ENCODE peak calls at places on chromosomes 11 and 22, in six cellular contexts. Z is kidney, Y is mesenchymal stem cell, R is colonic mucosa, N is adrenal gland, P is prostate gland. W is an unnamed sample.

GRCh38 chr11:113579292-113579940 is 104.2 kb upstream of the DRD2 start:
- DNase-seq in Z (no peak), Y (no peak), R (no peak), N (no peak), P (no peak), W (no peak)

GRCh38 chr11:1198766-1199688 is 23.8 kb upstream of the MUC5B start:
- DNase-seq in Z (peak), Y (no peak), R (no peak), N (peak), P (no peak), W (no peak)

GRCh38 chr22:45612451-45612901 is 59.2 kb upstream of the ATXN10 start:
- DNase-seq in Z (peak), Y (no peak), R (no peak), N (peak), P (peak), W (peak)

GRCh38 chr11:26228778-26229177 is 103.2 kb upstream of the ANO3 start:
- DNase-seq in Z (no peak), Y (peak), R (no peak), N (no peak), P (no peak), W (no peak)

GRCh38 chr22:48186121-48186790 is 1423.8 kb downstream of the TBC1D22A start:
- DNase-seq in Z (no peak), Y (no peak), R (no peak), N (no peak), P (no peak), W (no peak)

GRCh38 chr11:60933416-60933815 is 9.2 kb downstream of the TMEM132A start:
- DNase-seq in Z (no peak), Y (no peak), R (no peak), N (no peak), P (no peak), W (no peak)

GRCh38 chr22:45969801-45970464 is 7.0 kb downstream of the WNT7B start:
- DNase-seq in Z (no peak), Y (no peak), R (no peak), N (no peak), P (no peak), W (no peak)

GRCh38 chr11:46899501-46900025 is 18.8 kb downstream of the LRP4 start:
- DNase-seq in Z (no peak), Y (no peak), R (no peak), N (no peak), P (no peak), W (no peak)

GRCh38 chr11:19435306-19435989 is 194.7 kb upstream of the E2F8 start:
- DNase-seq in Z (no peak), Y (no peak), R (no peak), N (no peak), P (no peak), W (no peak)

GRCh38 chr22:35140879-35141745 is 75.2 kb downstream of the ISX start:
- DNase-seq in Z (no peak), Y (no peak), R (peak), N (no peak), P (no peak), W (no peak)

GRCh38 chr22:26851125-26851524 is 193.7 kb downstream of the MIAT start:
- DNase-seq in Z (no peak), Y (no peak), R (no peak), N (no peak), P (no peak), W (peak)

GRCh38 chr22:49717322-49717919 is 110.3 kb downstream of the BRD1 start:
- DNase-seq in Z (no peak), Y (no peak), R (no peak), N (no peak), P (no peak), W (no peak)

GRCh38 chr11:122633219-122633829 is 22.2 kb upstream of the UBASH3B start:
- DNase-seq in Z (no peak), Y (peak), R (no peak), N (peak), P (no peak), W (no peak)

GRCh38 chr11:130612291-130612802 is 163.9 kb downstream of the ADAMTS15 start:
- DNase-seq in Z (no peak), Y (peak), R (no peak), N (no peak), P (no peak), W (no peak)

GRCh38 chr22:32997295-32997694 is 60.9 kb downstream of the SYN3 start:
- DNase-seq in Z (no peak), Y (no peak), R (no peak), N (no peak), P (no peak), W (peak)

GRCh38 chr11:32034680-32035079 is 56.2 kb upstream of the RCN1 start:
- DNase-seq in Z (no peak), Y (no peak), R (no peak), N (no peak), P (no peak), W (no peak)

GRCh38 chr22:43992331-43992821 is 31.7 kb upstream of the PARVB start:
- DNase-seq in Z (no peak), Y (no peak), R (no peak), N (no peak), P (no peak), W (no peak)

GRCh38 chr11:108927791-108928545 is 263.1 kb downstream of the DDX10 start:
- DNase-seq in Z (no peak), Y (no peak), R (no peak), N (no peak), P (no peak), W (no peak)

GRCh38 chr11:6825333-6825744 is 20.1 kb upstream of the OR10A5 start:
- DNase-seq in Z (no peak), Y (no peak), R (no peak), N (no peak), P (no peak), W (no peak)

GRCh38 chr22:38638734-38639133 is 17.5 kb downstream of the FAM227A start:
- DNase-seq in Z (no peak), Y (peak), R (no peak), N (no peak), P (no peak), W (no peak)

GRCh38 chr11:60957188-60957587 is 5.2 kb upstream of the SLC15A3 start:
- DNase-seq in Z (no peak), Y (no peak), R (no peak), N (no peak), P (no peak), W (no peak)

GRCh38 chr11:75815345-75815983 is 454 bp downstream of the UVRAG start:
- DNase-seq in Z (peak), Y (peak), R (peak), N (peak), P (no peak), W (no peak)

GRCh38 chr11:59802639-59803176 is 7.9 kb downstream of the MRPL16 start:
- DNase-seq in Z (no peak), Y (peak), R (peak), N (peak), P (peak), W (no peak)

GRCh38 chr11:65305501-65306268 is 9.0 kb upstream of the CDC42EP2 start:
- DNase-seq in Z (no peak), Y (peak), R (peak), N (no peak), P (peak), W (no peak)

GRCh38 chr11:26344647-26345046 is 12.7 kb downstream of the ANO3 start:
- DNase-seq in Z (no peak), Y (peak), R (no peak), N (no peak), P (no peak), W (no peak)

GRCh38 chr11:134741453-134742227 is 329.6 kb upstream of the B3GAT1 start:
- DNase-seq in Z (no peak), Y (peak), R (no peak), N (no peak), P (no peak), W (no peak)

DNA sequence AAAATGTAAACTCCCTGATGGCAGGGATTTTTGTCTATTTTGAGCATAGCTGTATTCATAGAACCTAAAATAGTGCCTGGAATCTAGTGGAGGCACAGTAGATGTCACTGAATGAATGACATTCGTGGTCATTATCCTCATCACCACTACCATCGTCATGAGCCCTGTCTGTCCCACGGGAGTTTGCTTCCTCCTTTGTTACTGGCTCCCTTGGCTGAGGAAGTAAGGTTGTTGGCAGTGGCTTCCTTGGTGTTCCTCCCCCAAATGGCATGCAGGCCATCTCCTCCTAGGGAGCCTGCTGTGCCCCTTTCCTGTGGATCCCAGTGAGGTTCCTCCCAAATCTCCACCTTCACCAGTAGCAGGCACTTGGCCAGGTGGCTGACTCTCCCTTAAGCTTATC is 183.0 kb downstream of the CEP164 start:
- DNase-seq in Z (no peak), Y (no peak), R (no peak), N (no peak), P (no peak), W (no peak)
- H3K27ac ChIP-seq in Z (no peak), Y (no peak), R (no peak), N (no peak), P (no peak), W (no peak)

GRCh38 chr11:72293910-72294533 is 50.0 kb upstream of the PHOX2A start:
- DNase-seq in Z (no peak), Y (no peak), R (no peak), N (no peak), P (no peak), W (no peak)

GRCh38 chr11:72293391-72293790 is 49.4 kb upstream of the PHOX2A start:
- DNase-seq in Z (no peak), Y (no peak), R (no peak), N (no peak), P (no peak), W (no peak)

GRCh38 chr11:72294566-72295395 is 50.8 kb upstream of the PHOX2A start:
- DNase-seq in Z (no peak), Y (no peak), R (no peak), N (no peak), P (no peak), W (no peak)

GRCh38 chr11:72297828-72298227 is 53.9 kb upstream of the PHOX2A start:
- DNase-seq in Z (no peak), Y (no peak), R (no peak), N (no peak), P (no peak), W (no peak)

GRCh38 chr11:72295471-72295870 is 51.5 kb upstream of the PHOX2A start:
- DNase-seq in Z (no peak), Y (no peak), R (no peak), N (no peak), P (no peak), W (no peak)
- H3K27ac ChIP-seq in Z (no peak), Y (no peak), R (no peak), N (no peak), P (no peak), W (no peak)

DNA sequence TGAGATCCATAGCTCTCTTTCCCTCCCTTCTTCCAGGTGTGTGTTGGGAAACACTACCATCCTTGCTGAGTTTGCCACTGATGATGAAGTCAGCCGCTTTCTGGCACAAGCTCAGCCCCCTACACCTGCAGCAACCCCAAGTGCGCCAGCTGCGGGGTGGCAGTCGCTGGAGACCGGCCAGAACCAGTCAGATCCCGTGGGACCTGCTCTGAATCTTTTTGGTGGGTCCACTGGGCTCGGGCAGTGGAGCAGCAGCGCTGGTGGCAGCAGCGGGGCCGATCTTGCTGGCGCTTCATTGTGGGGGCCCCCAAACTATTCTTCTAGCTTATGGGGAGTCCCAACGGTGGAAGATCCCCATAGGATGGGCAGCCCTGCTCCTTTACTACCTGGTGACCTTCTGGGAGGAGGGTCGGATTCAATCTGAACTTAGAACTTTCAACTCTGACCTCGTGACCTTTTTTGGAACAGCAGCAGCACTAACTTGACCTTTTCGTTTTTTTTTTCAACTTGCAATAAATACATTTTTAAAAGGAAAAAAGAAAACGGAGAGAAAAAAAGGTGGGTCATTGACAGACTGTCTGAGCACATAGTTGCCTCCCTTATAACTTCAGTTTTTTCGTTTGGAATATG is 23.4 kb upstream of the ADSL start:
- DNase-seq in Z (no peak), Y (no peak), R (no peak), N (no peak), P (no peak), W (no peak)
- H3K27ac ChIP-seq in Z (no peak), Y (no peak), R (no peak), N (no peak), P (no peak), W (no peak)

GRCh38 chr11:116835042-116835772 is 2.2 kb downstream of the APOA1 start:
- DNase-seq in Z (no peak), Y (no peak), R (no peak), N (no peak), P (no peak), W (no peak)
- H3K27ac ChIP-seq in Z (peak), Y (no peak), R (peak), N (peak), P (peak), W (peak)

GRCh38 chr11:69337211-69337721 is 43.3 kb downstream of the MYEOV start:
- DNase-seq in Z (no peak), Y (peak), R (peak), N (no peak), P (no peak), W (peak)
- H3K27ac ChIP-seq in Z (no peak), Y (no peak), R (peak), N (no peak), P (no peak), W (no peak)

GRCh38 chr11:118606157-118606843 is 1.1 kb upstream of the PHLDB1 start:
- DNase-seq in Z (peak), Y (peak), R (no peak), N (no peak), P (no peak), W (peak)

GRCh38 chr11:118606844-118607228 is 579 bp upstream of the PHLDB1 start:
- DNase-seq in Z (no peak), Y (no peak), R (no peak), N (no peak), P (no peak), W (peak)

GRCh38 chr11:118602331-118602730 is 5.1 kb upstream of the PHLDB1 start:
- DNase-seq in Z (no peak), Y (no peak), R (no peak), N (no peak), P (no peak), W (no peak)

GRCh38 chr11:118605116-118605867 is 2.1 kb upstream of the PHLDB1 start:
- DNase-seq in Z (peak), Y (peak), R (peak), N (peak), P (no peak), W (peak)

DNA sequence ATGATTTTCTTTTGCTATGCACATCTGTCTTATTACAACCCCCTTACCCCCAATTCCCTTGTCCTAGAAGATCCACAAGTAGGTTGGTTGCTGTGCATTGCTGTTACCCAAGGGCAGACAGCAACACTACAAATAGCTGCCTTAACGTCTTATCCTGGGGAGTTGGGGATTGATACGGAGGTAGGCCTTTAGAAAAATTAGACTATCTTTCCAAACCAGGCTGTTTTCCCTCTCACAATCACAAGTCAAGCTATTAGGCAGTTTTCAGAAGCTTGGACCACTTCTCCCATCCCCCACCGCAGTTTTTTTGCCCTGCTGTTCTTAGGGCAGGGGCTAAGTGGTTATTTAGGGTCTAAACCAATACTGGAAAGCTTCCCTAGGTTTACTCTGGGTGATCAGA is 2.8 kb upstream of the PHLDB1 start:
- DNase-seq in Z (no peak), Y (no peak), R (no peak), N (no peak), P (no peak), W (no peak)
- H3K27ac ChIP-seq in Z (peak), Y (peak), R (peak), N (peak), P (peak), W (peak)

GRCh38 chr22:17906978-17907730 is 117.2 kb downstream of the MICAL3 start:
- DNase-seq in Z (no peak), Y (no peak), R (no peak), N (no peak), P (no peak), W (no peak)
- H3K27ac ChIP-seq in Z (no peak), Y (no peak), R (no peak), N (peak), P (no peak), W (peak)

GRCh38 chr11:81870815-81871214 is 862.8 kb downstream of the FAM181B start:
- DNase-seq in Z (no peak), Y (no peak), R (no peak), N (no peak), P (no peak), W (no peak)
- H3K27ac ChIP-seq in Z (no peak), Y (no peak), R (no peak), N (no peak), P (no peak), W (no peak)

GRCh38 chr11:128464878-128465277 is 122.5 kb downstream of the ETS1 start:
- DNase-seq in Z (no peak), Y (no peak), R (no peak), N (no peak), P (no peak), W (no peak)
- H3K27ac ChIP-seq in Z (peak), Y (no peak), R (peak), N (no peak), P (no peak), W (peak)

GRCh38 chr11:12263141-12263693 is 114.2 kb upstream of the PARVA start:
- DNase-seq in Z (no peak), Y (no peak), R (no peak), N (no peak), P (no peak), W (no peak)
- H3K27ac ChIP-seq in Z (no peak), Y (no peak), R (no peak), N (no peak), P (no peak), W (peak)